ENCODE peak calls at places on chromosomes 11 and 22, in five cellular contexts. S, H, C, Z and A are unnamed samples.

GRCh38 chr11:44241851-44242250 is 68.1 kb downstream of the ALX4 start:
- DNase-seq in S (no peak), C (no peak), Z (no peak), H (no peak), A (no peak)

GRCh38 chr11:9092846-9093778 is 1.7 kb upstream of the SCUBE2 start:
- DNase-seq in Z (no peak), C (no peak), S (no peak), H (no peak), A (peak; percentile 15)

GRCh38 chr22:24208012-24208749 is 26.9 kb downstream of the SUSD2 start:
- DNase-seq in Z (no peak), H (peak; percentile 93), C (peak; percentile 85), S (no peak), A (peak; percentile 21)

GRCh38 chr11:78801161-78801884 is 226.7 kb upstream of the NARS2 start:
- DNase-seq in H (peak; percentile 98), S (no peak), Z (no peak), C (no peak), A (no peak)

GRCh38 chr11:65814131-65814959 is 19.4 kb upstream of the SNX32 start:
- DNase-seq in S (no peak), C (no peak), H (no peak), Z (no peak), A (no peak)

GRCh38 chr22:17303441-17303839 is 65.8 kb upstream of the CECR2 start:
- DNase-seq in S (no peak), Z (no peak), C (no peak), H (no peak), A (no peak)

GRCh38 chr11:86274503-86274902 is 27.5 kb upstream of the HIKESHI start:
- DNase-seq in C (no peak), H (no peak), S (peak; percentile 34), Z (no peak), A (no peak)

GRCh38 chr22:37896181-37896592 is 9.9 kb upstream of the MICALL1 start:
- DNase-seq in C (no peak), H (no peak), S (no peak), Z (no peak), A (peak; percentile 16)

GRCh38 chr11:42234381-42235035 is 775.1 kb upstream of the LRRC4C start:
- DNase-seq in C (no peak), S (no peak), Z (no peak), H (no peak), A (no peak)

GRCh38 chr11:118892964-118893363 is 9.3 kb downstream of the CXCR5 start:
- DNase-seq in H (no peak), Z (no peak), S (no peak), C (no peak), A (no peak)

GRCh38 chr22:42904049-42904448 is 47.0 kb upstream of the ARFGAP3 start:
- DNase-seq in Z (no peak), H (no peak), C (no peak), S (no peak), A (no peak)

GRCh38 chr11:119666463-119667131 is 62.4 kb downstream of the NECTIN1 start:
- DNase-seq in H (no peak), Z (no peak), S (peak; percentile 87), C (peak; percentile 63), A (no peak)

GRCh38 chr11:334264-335033 is 13.8 kb upstream of the IFITM3 start:
- DNase-seq in S (peak; percentile 39), H (no peak), Z (no peak), C (no peak), A (no peak)

GRCh38 chr11:19929655-19930054 is 217.0 kb downstream of the NAV2 start:
- DNase-seq in S (no peak), C (no peak), H (no peak), Z (no peak), A (no peak)

GRCh38 chr11:74493816-74494630 is 499 bp upstream of the LIPT2 start:
- DNase-seq in H (peak; percentile 23), C (no peak), S (no peak), Z (no peak), A (no peak)

GRCh38 chr22:30260276-30260675 is 6.4 kb downstream of the OSM start:
- DNase-seq in S (no peak), C (no peak), Z (no peak), H (no peak), A (no peak)

GRCh38 chr22:21834869-21835268 is 32.6 kb downstream of the MAPK1 start:
- DNase-seq in C (no peak), S (no peak), Z (no peak), H (no peak), A (no peak)

GRCh38 chr22:29108137-29108536 is 35.3 kb downstream of the KREMEN1 start:
- DNase-seq in Z (no peak), H (no peak), S (no peak), C (peak; percentile 25), A (no peak)

GRCh38 chr11:69306821-69307220 is 12.9 kb downstream of the MYEOV start:
- DNase-seq in S (no peak), Z (no peak), H (no peak), C (no peak), A (no peak)

GRCh38 chr22:50251472-50252054 is 498 bp upstream of the HDAC10 start:
- DNase-seq in C (no peak), S (no peak), Z (no peak), H (no peak), A (no peak)

GRCh38 chr22:50250555-50251471 is at the start of gene HDAC10:
- DNase-seq in H (no peak), Z (no peak), S (peak; percentile 91), C (no peak), A (peak; percentile 66)

GRCh38 chr22:50248192-50249084 is 2.6 kb downstream of the HDAC10 start:
- DNase-seq in Z (no peak), S (no peak), H (no peak), C (no peak), A (no peak)

GRCh38 chr22:50249382-50250248 is 1.4 kb downstream of the HDAC10 start:
- DNase-seq in Z (no peak), S (no peak), H (no peak), C (no peak), A (no peak)

GRCh38 chr22:50250249-50250554 is 863 bp downstream of the HDAC10 start:
- DNase-seq in C (no peak), S (no peak), H (no peak), Z (no peak), A (no peak)
- H3K4me3 ChIP-seq in C (peak overlapping the region; percentile 53), S (peak overlapping the region; percentile 82), H (peak overlapping the region; percentile 75), Z (peak overlapping the region; percentile 79), A (peak overlapping the region; percentile 86)

DNA sequence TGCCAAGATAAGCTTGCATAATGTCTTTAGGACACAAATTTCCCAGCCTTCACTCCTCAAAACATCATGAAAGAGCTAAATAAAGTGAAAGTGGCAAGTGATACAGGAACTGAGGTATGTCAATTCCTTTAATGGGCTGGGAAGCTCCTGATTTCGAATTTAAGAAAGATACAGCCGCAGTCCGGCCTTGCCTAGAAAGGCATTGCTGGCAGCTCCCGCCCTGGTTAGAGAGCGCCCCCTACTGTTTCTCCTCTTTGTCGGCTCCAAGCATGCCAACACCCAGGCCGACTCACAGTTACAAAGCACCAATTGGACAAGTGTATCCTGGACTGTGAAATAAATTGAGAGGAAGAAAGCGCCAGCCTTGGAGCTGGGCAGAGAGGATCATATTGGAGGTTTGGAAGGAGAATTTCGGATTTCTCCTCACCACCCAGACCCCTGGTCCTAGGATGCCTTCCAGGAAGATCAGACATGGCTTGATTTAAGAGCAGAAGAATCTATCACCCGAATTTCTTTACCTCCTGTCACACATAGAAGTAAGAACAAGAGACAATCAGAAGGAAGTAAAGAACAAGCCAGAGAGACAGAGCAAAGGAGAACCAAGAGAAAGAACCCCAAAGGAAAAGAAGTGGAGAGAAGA is 84.0 kb downstream of the FAM76B start:
- DNase-seq in H (peak; percentile 67), C (peak; percentile 28), Z (peak; percentile 47), S (peak; percentile 90), A (peak; percentile 58)
- H3K4me3 ChIP-seq in H (no peak overlapping the region), C (no peak overlapping the region), Z (no peak overlapping the region), S (no peak overlapping the region), A (no peak overlapping the region)

GRCh38 chr11:34621876-34622275 is 983 bp downstream of the EHF start:
- DNase-seq in S (no peak), Z (no peak), H (no peak), C (no peak), A (no peak)
- H3K4me3 ChIP-seq in S (no peak overlapping the region), Z (peak overlapping the region; percentile 64), H (no peak overlapping the region), C (no peak overlapping the region), A (no peak overlapping the region)

DNA sequence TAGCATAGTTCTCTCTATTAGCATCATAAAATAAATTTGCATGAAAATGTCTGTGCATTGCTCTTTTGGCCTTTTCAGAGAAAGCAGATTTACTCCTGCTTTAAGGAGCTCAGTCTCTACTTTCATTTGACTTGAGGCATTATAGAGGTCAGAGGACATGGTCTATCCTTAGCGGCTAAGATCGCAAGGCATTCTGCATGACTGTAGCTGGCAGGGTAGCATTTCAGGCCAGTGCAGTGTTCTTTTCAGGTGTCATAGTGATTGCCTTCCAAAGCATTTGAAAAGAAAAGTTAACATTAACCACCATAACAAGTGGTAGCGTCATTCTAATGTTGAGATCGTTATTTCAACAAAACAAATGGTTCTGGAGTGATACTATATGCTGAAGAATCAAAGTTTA is 126.5 kb downstream of the NCAM1 start:
- DNase-seq in C (no peak), S (no peak), Z (no peak), H (no peak), A (no peak)
- H3K4me3 ChIP-seq in C (no peak overlapping the region), S (no peak overlapping the region), Z (no peak overlapping the region), H (no peak overlapping the region), A (no peak overlapping the region)